ENCODE peak calls at places on chromosome X, in nine cellular contexts. D, R, J, K, G, I, S, Q and A are unnamed samples.

GRCh38 chrX:53990201-53990600 is 54.1 kb downstream of the PHF8 start:
- DNase-seq in D (no peak), R (no peak), J (no peak), K (no peak), G (peak; percentile 37), I (no peak), S (no peak), Q (no peak), A (no peak)

GRCh38 chrX:103063191-103063845 is 653 bp downstream of the BEX1 start:
- DNase-seq in D (peak; percentile 53), R (no peak), J (peak; percentile 64), K (no peak), G (peak; percentile 12), I (peak; percentile 61), S (no peak), Q (peak; percentile 81), A (no peak)

GRCh38 chrX:41707218-41707617 is 16.8 kb upstream of the GPR82 start:
- DNase-seq in D (no peak), R (no peak), J (no peak), K (no peak), G (no peak), I (no peak), S (no peak), Q (no peak), A (no peak)

GRCh38 chrX:55451626-55451989 is 319 bp upstream of the MAGEH1 start:
- DNase-seq in D (no peak), R (no peak), J (no peak), K (no peak), G (no peak), I (no peak), S (no peak), Q (no peak), A (no peak)

GRCh38 chrX:77160301-77160700 is 286.9 kb upstream of the FGF16 start:
- DNase-seq in D (peak; percentile 6), R (no peak), J (peak; percentile 29), K (no peak), G (no peak), I (no peak), S (no peak), Q (peak; percentile 85), A (peak; percentile 44)

GRCh38 chrX:37409278-37409677 is 60.1 kb downstream of the PRRG1 start:
- DNase-seq in D (no peak), R (no peak), J (no peak), K (no peak), G (no peak), I (peak; percentile 33), S (no peak), Q (no peak), A (no peak)

GRCh38 chrX:25072247-25072646 is 56.5 kb upstream of the ARX start:
- DNase-seq in D (peak; percentile 78), R (no peak), J (no peak), K (no peak), G (no peak), I (no peak), S (no peak), Q (no peak), A (no peak)

GRCh38 chrX:152895724-152896420 is 2.0 kb upstream of the ZNF185 start:
- DNase-seq in D (no peak), R (peak; percentile 45), J (no peak), K (peak; percentile 50), G (no peak), I (no peak), S (no peak), Q (peak; percentile 41), A (no peak)

GRCh38 chrX:44012484-44013096 is 39.4 kb upstream of the NDP start:
- DNase-seq in D (no peak), R (no peak), J (no peak), K (peak; percentile 71), G (peak; percentile 41), I (no peak), S (peak; percentile 67), Q (no peak), A (peak; percentile 23)

GRCh38 chrX:11125079-11125478 is 13.9 kb downstream of the HCCS start:
- DNase-seq in D (no peak), R (no peak), J (no peak), K (no peak), G (peak; percentile 33), I (no peak), S (no peak), Q (no peak), A (no peak)

GRCh38 chrX:18422325-18422724 is 3.1 kb upstream of the CDKL5 start:
- DNase-seq in D (no peak), R (no peak), J (no peak), K (no peak), G (peak; percentile 94), I (no peak), S (no peak), Q (no peak), A (no peak)

GRCh38 chrX:111387470-111387869 is 24.5 kb downstream of the DCX start:
- DNase-seq in D (no peak), R (no peak), J (peak; percentile 24), K (no peak), G (no peak), I (no peak), S (no peak), Q (no peak), A (no peak)
- TF ChIP-seq CTCF in D (no peak), R (no peak), J (no peak), K (no peak), G (no peak), I (no peak), S (no peak), Q (no peak), A (no peak)

GRCh38 chrX:85051627-85052026 is 48.0 kb downstream of the APOOL start:
- DNase-seq in D (no peak), R (no peak), J (no peak), K (no peak), G (no peak), I (no peak), S (no peak), Q (no peak), A (no peak)
- H3K27ac ChIP-seq in D (no peak overlapping the region), R (no peak overlapping the region), J (no peak overlapping the region), K (no peak overlapping the region), G (no peak overlapping the region), I (no peak overlapping the region), S (no peak overlapping the region), Q (no peak overlapping the region), A (no peak overlapping the region)

GRCh38 chrX:116238093-116238492 is 67.5 kb downstream of the AGTR2 start:
- DNase-seq in D (no peak), R (no peak), J (no peak), K (no peak), G (no peak), I (no peak), S (no peak), Q (no peak), A (no peak)
- H3K4me1 ChIP-seq in D (no peaks in the 10 kb centered on the region), R (no peaks in the 10 kb centered on the region), J (no peaks in the 10 kb centered on the region), K (no peaks in the 10 kb centered on the region), G (no peaks in the 10 kb centered on the region), I (no peaks in the 10 kb centered on the region), S (no peaks in the 10 kb centered on the region), Q (no peaks in the 10 kb centered on the region), A (no peaks in the 10 kb centered on the region)

GRCh38 chrX:28278236-28278635 is 297.0 kb upstream of the DCAF8L1 start:
- DNase-seq in D (no peak), R (no peak), J (no peak), K (no peak), G (no peak), I (no peak), S (no peak), Q (no peak), A (no peak)
- TF ChIP-seq CTCF in D (no peak), R (no peak), J (no peak), K (no peak), G (no peak), I (no peak), S (no peak), Q (no peak), A (no peak)